ENCODE peak calls at places on chromosomes 1 and 21, in seven cellular contexts. Z, L, M, W, V, C and S are unnamed samples.

GRCh38 chr1:69700770-69701169 is 133.0 kb downstream of the LRRC7 start:
- DNase-seq in Z (peak), L (no peak), M (no peak), W (no peak), V (peak), C (no peak), S (peak)

GRCh38 chr1:48005254-48006162 is 8.3 kb upstream of the TRABD2B start:
- DNase-seq in Z (no peak), L (no peak), M (no peak), W (no peak), V (no peak), C (no peak), S (no peak)

GRCh38 chr1:113659010-113659409 is 100.3 kb downstream of the PHTF1 start:
- DNase-seq in Z (no peak), L (no peak), M (no peak), W (no peak), V (no peak), C (no peak), S (no peak)

GRCh38 chr1:50724626-50725286 is 235.3 kb downstream of the FAF1 start:
- DNase-seq in Z (no peak), L (no peak), M (no peak), W (no peak), V (no peak), C (no peak), S (no peak)

GRCh38 chr1:212037900-212038299 is 2.4 kb downstream of the DTL start:
- DNase-seq in Z (peak), L (no peak), M (no peak), W (no peak), V (no peak), C (no peak), S (no peak)

GRCh38 chr21:20902998-20903397 is 95.2 kb upstream of the NCAM2 start:
- DNase-seq in Z (no peak), L (no peak), M (no peak), W (no peak), V (no peak), C (no peak), S (no peak)

GRCh38 chr1:1211541-1212511 is 2.1 kb downstream of the TNFRSF4 start:
- DNase-seq in Z (no peak), L (peak), M (no peak), W (no peak), V (no peak), C (no peak), S (no peak)

GRCh38 chr1:180950321-180950720 is 37.6 kb downstream of the KIAA1614 start:
- DNase-seq in Z (no peak), L (no peak), M (no peak), W (no peak), V (no peak), C (no peak), S (no peak)

GRCh38 chr1:152182431-152182830 is 23.4 kb upstream of the RPTN start:
- DNase-seq in Z (peak), L (no peak), M (no peak), W (no peak), V (peak), C (no peak), S (no peak)

GRCh38 chr1:37449936-37450335 is 24.4 kb upstream of the ZC3H12A start:
- DNase-seq in Z (peak), L (no peak), M (no peak), W (no peak), V (no peak), C (no peak), S (no peak)

GRCh38 chr21:36097427-36098230 is 27.8 kb downstream of the CBR1 start:
- DNase-seq in Z (peak), L (no peak), M (no peak), W (no peak), V (no peak), C (no peak), S (no peak)

GRCh38 chr1:117591248-117591647 is 14.6 kb upstream of the TENT5C start:
- DNase-seq in Z (no peak), L (no peak), M (no peak), W (no peak), V (no peak), C (no peak), S (no peak)

GRCh38 chr21:16534408-16535099 is 804.8 kb downstream of the USP25 start:
- DNase-seq in Z (peak), L (no peak), M (no peak), W (peak), V (peak), C (peak), S (peak)

GRCh38 chr1:100866041-100866900 is 28.4 kb downstream of the EXTL2 start:
- DNase-seq in Z (peak), L (no peak), M (peak), W (no peak), V (peak), C (no peak), S (no peak)

GRCh38 chr21:43995521-43996105 is 16.5 kb upstream of the TRAPPC10 start:
- DNase-seq in Z (no peak), L (no peak), M (no peak), W (no peak), V (no peak), C (no peak), S (no peak)

GRCh38 chr1:152386940-152387339 is 27.1 kb downstream of the CRNN start:
- DNase-seq in Z (no peak), L (no peak), M (no peak), W (no peak), V (no peak), C (no peak), S (no peak)

GRCh38 chr1:20190761-20191160 is 4.4 kb upstream of the PLA2G2C start:
- DNase-seq in Z (no peak), L (no peak), M (no peak), W (no peak), V (no peak), C (no peak), S (no peak)

GRCh38 chr1:68051475-68051874 is 1.0 kb upstream of the DIRAS3 start:
- DNase-seq in Z (no peak), L (no peak), M (no peak), W (peak), V (peak), C (peak), S (peak)

GRCh38 chr1:2529776-2530500 is at the start of gene HES5:
- DNase-seq in Z (no peak), L (no peak), M (no peak), W (no peak), V (no peak), C (no peak), S (no peak)

GRCh38 chr1:12019858-12020509 is 686 bp downstream of the MIIP start:
- DNase-seq in Z (peak), L (no peak), M (no peak), W (no peak), V (peak), C (no peak), S (peak)

GRCh38 chr1:59699227-59699847 is 115.4 kb upstream of the HOOK1 start:
- DNase-seq in Z (peak), L (no peak), M (peak), W (no peak), V (peak), C (peak), S (no peak)

GRCh38 chr1:205343431-205344009 is 13.2 kb downstream of the KLHDC8A start:
- DNase-seq in Z (no peak), L (no peak), M (no peak), W (no peak), V (no peak), C (peak), S (no peak)

GRCh38 chr1:178652506-178652905 is 72.5 kb upstream of the RALGPS2 start:
- DNase-seq in Z (no peak), L (no peak), M (no peak), W (no peak), V (no peak), C (no peak), S (no peak)

GRCh38 chr1:197199923-197200467 is 53.5 kb upstream of the ASPM start:
- DNase-seq in Z (peak), L (no peak), M (no peak), W (no peak), V (peak), C (no peak), S (no peak)

GRCh38 chr21:35147439-35147838 is 98.3 kb upstream of the RUNX1 start:
- DNase-seq in Z (no peak), L (no peak), M (no peak), W (no peak), V (no peak), C (no peak), S (no peak)

GRCh38 chr1:159939603-159940002 is 5.8 kb downstream of the IGSF9 start:
- DNase-seq in Z (no peak), L (no peak), M (peak), W (no peak), V (no peak), C (no peak), S (no peak)

GRCh38 chr1:48356901-48357300 is 115.1 kb downstream of the SPATA6 start:
- DNase-seq in Z (no peak), L (no peak), M (no peak), W (no peak), V (peak), C (no peak), S (no peak)

GRCh38 chr1:161439280-161440232 is 65.7 kb upstream of the FCGR2A start:
- DNase-seq in Z (peak), L (no peak), M (peak), W (no peak), V (no peak), C (no peak), S (peak)

GRCh38 chr1:53148123-53148522 is 5.7 kb upstream of the SLC1A7 start:
- DNase-seq in Z (peak), L (no peak), M (no peak), W (no peak), V (no peak), C (no peak), S (no peak)

GRCh38 chr1:156492591-156493080 is 7.9 kb downstream of the MEF2D start:
- DNase-seq in Z (no peak), L (no peak), M (no peak), W (no peak), V (no peak), C (no peak), S (no peak)

GRCh38 chr21:15731243-15731613 is 1.4 kb downstream of the USP25 start:
- DNase-seq in Z (peak), L (no peak), M (peak), W (no peak), V (no peak), C (no peak), S (no peak)

GRCh38 chr1:236426215-236426614 is 32.1 kb downstream of the EDARADD start:
- DNase-seq in Z (no peak), L (no peak), M (no peak), W (no peak), V (no peak), C (no peak), S (no peak)

GRCh38 chr1:77322061-77322900 is 40.5 kb downstream of the AK5 start:
- DNase-seq in Z (peak), L (no peak), M (peak), W (no peak), V (peak), C (no peak), S (peak)

GRCh38 chr1:164611754-164612642 is 53.0 kb downstream of the PBX1 start:
- DNase-seq in Z (peak), L (no peak), M (peak), W (peak), V (peak), C (peak), S (peak)

GRCh38 chr1:115677570-115677969 is 35.8 kb downstream of the VANGL1 start:
- DNase-seq in Z (no peak), L (no peak), M (no peak), W (no peak), V (no peak), C (no peak), S (no peak)